ENCODE peak calls at places on chromosomes 16 and 17, in five cellular contexts. One of them, this sample, is unnamed.

GRCh38 chr17:80995131-80995530 is 3.5 kb downstream of the CHMP6 start:
- DNase-seq in H1: no peak
- DNase-seq in K562: peak; percentile 6
- DNase-seq in WTC11: no peak
- DNase-seq in HepG2: no peak
- DNase-seq in this sample: no peak

GRCh38 chr17:76681222-76682137 is 29.3 kb downstream of the MXRA7 start:
- DNase-seq in H1: peak; percentile 62
- DNase-seq in K562: peak; percentile 70
- DNase-seq in WTC11: peak; percentile 89
- DNase-seq in HepG2: peak; percentile 58
- DNase-seq in this sample: no peak

GRCh38 chr16:11034005-11034404 is 89.6 kb downstream of the CLEC16A start:
- DNase-seq in H1: no peak
- DNase-seq in K562: no peak
- DNase-seq in WTC11: no peak
- DNase-seq in HepG2: no peak
- DNase-seq in this sample: no peak

GRCh38 chr16:23679274-23679985 is 741 bp downstream of the PLK1 start:
- DNase-seq in H1: no peak
- DNase-seq in K562: peak; percentile 89
- DNase-seq in WTC11: peak; percentile 60
- DNase-seq in HepG2: peak; percentile 63
- DNase-seq in this sample: no peak

GRCh38 chr17:1153795-1154546 is 25.8 kb downstream of the ABR start:
- DNase-seq in H1: no peak
- DNase-seq in K562: peak; percentile 23
- DNase-seq in WTC11: peak; percentile 75
- DNase-seq in HepG2: peak; percentile 16
- DNase-seq in this sample: no peak

GRCh38 chr17:83171661-83172060 is 92.3 kb downstream of the METRNL start:
- DNase-seq in H1: no peak
- DNase-seq in K562: peak; percentile 35
- DNase-seq in WTC11: peak; percentile 21
- DNase-seq in HepG2: no peak
- DNase-seq in this sample: no peak

GRCh38 chr17:42281571-42282096 is 5.4 kb upstream of the STAT5B start:
- DNase-seq in H1: no peak
- DNase-seq in K562: no peak
- DNase-seq in WTC11: no peak
- DNase-seq in HepG2: no peak
- DNase-seq in this sample: no peak

GRCh38 chr16:67241008-67241900 is 6.0 kb downstream of the FHOD1 start:
- DNase-seq in H1: no peak
- DNase-seq in K562: peak; percentile 68
- DNase-seq in WTC11: no peak
- DNase-seq in HepG2: peak; percentile 32
- DNase-seq in this sample: no peak

GRCh38 chr17:81966343-81967243 is 5.6 kb upstream of the NOTUM start:
- DNase-seq in H1: no peak
- DNase-seq in K562: no peak
- DNase-seq in WTC11: peak; percentile 69
- DNase-seq in HepG2: peak; percentile 89
- DNase-seq in this sample: no peak

GRCh38 chr16:19460397-19460796 is 42.7 kb downstream of the TMC5 start:
- DNase-seq in H1: no peak
- DNase-seq in K562: no peak
- DNase-seq in WTC11: no peak
- DNase-seq in HepG2: no peak
- DNase-seq in this sample: no peak

GRCh38 chr17:6690641-6691040 is 22.5 kb downstream of the SLC13A5 start:
- DNase-seq in H1: no peak
- DNase-seq in K562: no peak
- DNase-seq in WTC11: no peak
- DNase-seq in HepG2: no peak
- DNase-seq in this sample: no peak

GRCh38 chr16:10770907-10771306 is 27.3 kb downstream of the NUBP1 start:
- DNase-seq in H1: no peak
- DNase-seq in K562: no peak
- DNase-seq in WTC11: no peak
- DNase-seq in HepG2: no peak
- DNase-seq in this sample: no peak

GRCh38 chr16:30186444-30186781 is 3.0 kb downstream of the CORO1A start:
- DNase-seq in H1: no peak
- DNase-seq in K562: no peak
- DNase-seq in WTC11: no peak
- DNase-seq in HepG2: no peak
- DNase-seq in this sample: no peak

GRCh38 chr16:27174798-27175197 is 28.5 kb upstream of the KDM8 start:
- DNase-seq in H1: no peak
- DNase-seq in K562: peak; percentile 43
- DNase-seq in WTC11: no peak
- DNase-seq in HepG2: no peak
- DNase-seq in this sample: no peak

DNA sequence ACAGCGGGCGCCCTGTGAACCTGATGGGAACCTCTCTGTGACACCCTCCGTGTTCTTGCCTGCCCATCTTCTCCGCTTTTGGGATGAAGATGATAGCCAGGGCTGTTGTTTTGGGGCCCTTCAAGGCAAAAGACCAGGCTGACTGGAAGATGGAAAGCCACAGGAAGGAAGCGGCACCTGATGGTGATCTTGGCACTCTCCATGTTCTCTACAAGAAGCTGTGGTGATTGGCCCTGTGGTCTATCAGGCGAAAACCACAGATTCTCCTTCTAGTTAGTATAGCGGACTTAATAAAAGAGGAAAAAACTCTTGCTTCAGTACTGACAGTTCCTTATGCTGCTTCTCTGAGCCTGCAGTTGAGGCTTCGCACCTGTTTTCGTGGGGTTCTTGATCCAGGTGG is 10.5 kb downstream of the CDK5RAP3 start:
- DNase-seq in H1: no peak
- DNase-seq in K562: no peak
- DNase-seq in WTC11: no peak
- DNase-seq in HepG2: no peak
- DNase-seq in this sample: no peak
- TF ChIP-seq CREB1 in H1: no peak
- TF ChIP-seq CREB1 in K562: no peak
- TF ChIP-seq CREB1 in WTC11: no peak
- TF ChIP-seq CREB1 in HepG2: no peak
- TF ChIP-seq CREB1 in this sample: no peak

GRCh38 chr16:53073053-53073452 is 18.3 kb downstream of the CHD9 start:
- DNase-seq in H1: no peak
- DNase-seq in K562: no peak
- DNase-seq in WTC11: no peak
- DNase-seq in HepG2: no peak
- DNase-seq in this sample: no peak

GRCh38 chr16:53069772-53070171 is 15.0 kb downstream of the CHD9 start:
- DNase-seq in H1: no peak
- DNase-seq in K562: no peak
- DNase-seq in WTC11: no peak
- DNase-seq in HepG2: no peak
- DNase-seq in this sample: no peak

GRCh38 chr16:53067675-53068074 is 12.9 kb downstream of the CHD9 start:
- DNase-seq in H1: no peak
- DNase-seq in K562: no peak
- DNase-seq in WTC11: no peak
- DNase-seq in HepG2: no peak
- DNase-seq in this sample: no peak

GRCh38 chr16:53068423-53068833 is 13.6 kb downstream of the CHD9 start:
- DNase-seq in H1: no peak
- DNase-seq in K562: no peak
- DNase-seq in WTC11: no peak
- DNase-seq in HepG2: no peak
- DNase-seq in this sample: no peak

GRCh38 chr16:53071748-53072301 is 17.0 kb downstream of the CHD9 start:
- DNase-seq in H1: no peak
- DNase-seq in K562: no peak
- DNase-seq in WTC11: no peak
- DNase-seq in HepG2: no peak
- DNase-seq in this sample: no peak
- TF ChIP-seq ATF2 in H1: no peak
- TF ChIP-seq ATF2 in K562: no peak
- TF ChIP-seq ATF2 in WTC11: no peak
- TF ChIP-seq ATF2 in HepG2: no peak
- TF ChIP-seq ATF2 in this sample: no peak

DNA sequence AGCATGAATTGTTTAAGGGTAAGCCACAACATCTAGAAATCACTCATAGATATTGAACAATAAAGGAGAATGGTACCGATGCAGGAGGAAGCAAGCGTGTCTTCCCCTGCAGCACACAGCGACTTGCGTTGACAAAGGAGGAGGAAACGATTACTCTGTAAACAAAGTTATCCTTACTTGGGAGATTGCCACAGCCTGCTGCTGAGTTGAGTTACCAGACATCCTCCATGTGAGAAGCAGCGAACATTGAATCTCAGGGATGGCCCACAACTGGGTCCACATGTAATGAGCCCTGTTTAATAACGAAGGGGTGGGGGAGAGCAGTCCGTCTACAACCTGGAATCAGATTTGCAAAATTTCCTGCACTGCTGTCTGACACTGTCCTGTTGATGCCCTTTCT is 27.7 kb downstream of the CLUH start:
- DNase-seq in H1: no peak
- DNase-seq in K562: no peak
- DNase-seq in WTC11: no peak
- DNase-seq in HepG2: no peak
- DNase-seq in this sample: no peak
- TF ChIP-seq CREB1 in H1: no peak
- TF ChIP-seq CREB1 in K562: no peak
- TF ChIP-seq CREB1 in WTC11: no peak
- TF ChIP-seq CREB1 in HepG2: no peak
- TF ChIP-seq CREB1 in this sample: no peak

DNA sequence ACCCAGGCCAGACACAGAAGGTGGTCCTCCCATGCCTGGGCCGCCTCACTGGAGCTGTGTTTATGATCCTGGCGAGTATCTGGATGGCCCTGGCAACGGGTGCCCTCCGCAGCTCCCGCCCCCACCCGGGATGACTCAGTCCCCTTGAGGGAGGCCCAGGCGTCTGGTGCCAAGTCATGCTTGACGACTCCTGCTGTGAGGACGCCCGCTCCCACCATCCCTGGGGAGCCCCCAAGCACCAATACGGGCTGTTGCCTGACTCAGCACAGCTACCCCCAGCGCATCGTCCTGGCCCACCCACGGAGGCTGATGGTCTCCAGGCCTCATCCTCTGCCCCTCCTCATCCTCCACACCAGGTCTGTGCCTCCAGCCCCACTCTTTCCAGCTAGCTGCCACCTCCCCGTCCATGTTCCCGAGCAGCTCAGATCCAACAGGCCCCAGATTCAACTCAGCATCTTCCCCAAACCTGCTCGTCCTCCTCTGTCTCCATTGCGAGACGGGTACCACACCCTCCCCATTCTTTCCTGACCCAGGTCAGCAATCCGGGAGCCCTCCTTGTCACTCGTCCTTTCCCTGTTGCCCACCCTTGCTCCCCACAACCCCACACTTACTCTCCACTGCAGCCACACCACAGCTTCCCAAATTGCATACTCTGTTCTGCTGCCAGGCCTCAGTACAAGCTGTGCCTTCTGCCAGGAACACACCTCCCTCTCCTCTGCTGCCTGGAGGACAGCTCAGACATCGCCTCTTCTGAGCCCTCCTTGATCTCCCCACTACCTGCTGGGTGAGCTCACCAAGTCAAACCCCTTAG is 2.6 kb downstream of the CAMKK1 start:
- DNase-seq in H1: no peak
- DNase-seq in K562: peak; percentile 24
- DNase-seq in WTC11: no peak
- DNase-seq in HepG2: no peak
- DNase-seq in this sample: no peak
- TF ChIP-seq ATF2 in H1: no peak
- TF ChIP-seq ATF2 in K562: no peak
- TF ChIP-seq ATF2 in WTC11: no peak
- TF ChIP-seq ATF2 in HepG2: no peak
- TF ChIP-seq ATF2 in this sample: no peak

DNA sequence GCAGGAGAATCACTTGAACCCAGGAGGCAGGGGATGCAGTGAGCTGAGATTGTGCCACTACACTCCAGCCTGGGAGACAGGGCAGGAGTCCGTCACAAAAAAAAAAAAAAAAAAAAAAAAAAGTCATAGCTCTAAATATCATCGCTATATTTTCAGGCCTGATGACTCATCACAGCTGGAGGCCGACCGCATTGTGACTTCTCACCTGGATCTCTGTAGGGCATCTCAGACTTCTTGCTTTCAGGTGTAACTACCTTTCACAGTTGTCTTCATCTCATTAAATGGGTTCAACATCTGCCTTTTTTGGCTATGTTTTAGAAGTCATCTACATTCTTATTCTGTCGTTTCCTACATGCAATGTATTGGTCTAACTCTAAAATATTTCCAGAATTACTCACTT is 353.1 kb upstream of the MON1B start:
- DNase-seq in H1: no peak
- DNase-seq in K562: no peak
- DNase-seq in WTC11: no peak
- DNase-seq in HepG2: no peak
- DNase-seq in this sample: no peak
- TF ChIP-seq CREB1 in H1: no peak
- TF ChIP-seq CREB1 in K562: no peak
- TF ChIP-seq CREB1 in WTC11: no peak
- TF ChIP-seq CREB1 in HepG2: no peak
- TF ChIP-seq CREB1 in this sample: no peak

This sample was measured in GM12878.